ENCODE peak calls at places on chromosomes 3 and 15, in five cellular contexts. Z, V, R, S and T are unnamed samples.
A peak's percentile ranks its signal among the peaks of the same experiment; 100 is the strongest.

GRCh38 chr3:150956376-150956775 is 16.2 kb downstream of the CLRN1 start:
- DNase-seq in Z (peak; percentile 12), V (no peak), R (no peak), S (no peak), T (no peak)

GRCh38 chr3:171225698-171226097 is 199.2 kb upstream of the SLC2A2 start:
- DNase-seq in Z (no peak), V (no peak), R (no peak), S (no peak), T (no peak)

GRCh38 chr3:47663630-47664240 is 85.1 kb upstream of the CSPG5 start:
- DNase-seq in Z (no peak), V (peak; percentile 12), R (no peak), S (no peak), T (no peak)

GRCh38 chr3:137988982-137989381 is 21.0 kb upstream of the CLDN18 start:
- DNase-seq in Z (peak; percentile 61), V (no peak), R (no peak), S (no peak), T (no peak)

GRCh38 chr15:23565395-23566069 is at the start of gene MKRN3:
- DNase-seq in Z (no peak), V (no peak), R (no peak), S (no peak), T (peak; percentile 88)

GRCh38 chr15:39646425-39646824 is 65.5 kb downstream of the THBS1 start:
- DNase-seq in Z (no peak), V (no peak), R (no peak), S (no peak), T (no peak)

GRCh38 chr3:190825389-190826016 is 37.0 kb downstream of the GMNC start:
- DNase-seq in Z (no peak), V (no peak), R (no peak), S (no peak), T (no peak)

GRCh38 chr15:69609776-69610175 is 157.2 kb downstream of the RPLP1 start:
- DNase-seq in Z (no peak), V (no peak), R (no peak), S (no peak), T (no peak)

GRCh38 chr15:85000189-85000864 is 18.7 kb downstream of the PDE8A start:
- DNase-seq in Z (no peak), V (no peak), R (no peak), S (no peak), T (no peak)

GRCh38 chr15:39738998-39739397 is 43.6 kb downstream of the FSIP1 start:
- DNase-seq in Z (no peak), V (no peak), R (no peak), S (no peak), T (no peak)

GRCh38 chr3:120172070-120172469 is 77.8 kb upstream of the GSK3B start:
- DNase-seq in Z (no peak), V (no peak), R (no peak), S (no peak), T (no peak)

GRCh38 chr3:11641683-11642407 is 1.9 kb downstream of the VGLL4 start:
- DNase-seq in Z (no peak), V (peak; percentile 51), R (no peak), S (no peak), T (no peak)

GRCh38 chr3:45987368-45988099 is 8.1 kb downstream of the FYCO1 start:
- DNase-seq in Z (no peak), V (no peak), R (no peak), S (peak; percentile 70), T (no peak)

GRCh38 chr15:68199340-68199739 is 5.8 kb downstream of the CALML4 start:
- DNase-seq in Z (no peak), V (no peak), R (peak; percentile 35), S (no peak), T (no peak)

GRCh38 chr3:52333869-52334557 is 17.9 kb downstream of the DNAH1 start:
- DNase-seq in Z (peak; percentile 24), V (no peak), R (no peak), S (no peak), T (no peak)

GRCh38 chr15:58666957-58667356 is 82.5 kb downstream of the ADAM10 start:
- DNase-seq in Z (no peak), V (peak; percentile 48), R (no peak), S (no peak), T (no peak)

GRCh38 chr3:101312545-101312944 is 7.8 kb downstream of the IMPG2 start:
- DNase-seq in Z (no peak), V (no peak), R (no peak), S (no peak), T (no peak)

GRCh38 chr3:16916840-16917239 is 32.1 kb downstream of the PLCL2 start:
- DNase-seq in Z (no peak), V (no peak), R (no peak), S (no peak), T (no peak)

GRCh38 chr3:127791221-127791913 is 30.9 kb downstream of the MGLL start:
- DNase-seq in Z (peak; percentile 75), V (peak; percentile 67), R (peak; percentile 75), S (no peak), T (peak; percentile 72)
- TF ChIP-seq CTCF in Z (peak; percentile 36), V (peak; percentile 57), R (peak; percentile 59), S (no peak), T (no peak)

DNA sequence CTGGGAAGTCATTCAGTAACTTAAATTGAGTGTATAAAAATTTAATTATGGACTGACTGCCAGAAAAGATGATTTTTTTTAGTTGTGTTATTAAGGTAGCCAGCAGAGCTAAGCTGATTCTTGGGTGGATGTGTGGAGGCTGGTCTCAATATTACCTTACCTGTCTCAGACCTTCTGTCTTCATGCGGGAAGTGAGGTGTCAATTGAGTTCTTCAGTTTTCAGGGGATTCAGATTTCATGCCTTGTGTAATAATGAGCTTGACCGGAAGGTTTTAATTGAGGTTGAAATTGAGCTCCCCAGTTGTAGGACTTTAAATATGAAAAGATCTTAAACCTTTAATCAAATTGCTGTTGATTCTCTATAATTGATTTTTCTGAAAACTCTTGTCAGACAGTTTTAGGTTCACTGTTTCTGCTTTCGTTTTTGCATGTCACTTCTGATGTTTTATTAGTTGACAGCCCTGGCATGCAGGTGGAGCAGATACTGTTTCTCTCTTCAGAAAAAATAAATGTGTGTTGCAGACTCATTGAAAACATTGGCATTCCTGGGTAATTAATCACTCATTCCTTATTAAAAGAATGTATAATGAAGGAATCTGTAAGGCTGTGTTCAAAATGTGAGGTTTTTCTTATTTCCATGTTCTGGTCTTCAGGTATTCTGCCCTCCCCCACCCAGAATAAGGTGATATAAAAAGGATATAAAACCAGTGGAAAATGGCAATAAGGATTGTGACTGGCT is 54.5 kb downstream of the PSMD6 start:
- DNase-seq in Z (no peak), V (no peak), R (no peak), S (no peak), T (no peak)
- H3K4me3 ChIP-seq in Z (no peak overlapping the region), V (peak overlapping the region; percentile 10), R (peak overlapping the region; percentile 33), S (peak overlapping the region; percentile 50), T (peak overlapping the region; percentile 25)

DNA sequence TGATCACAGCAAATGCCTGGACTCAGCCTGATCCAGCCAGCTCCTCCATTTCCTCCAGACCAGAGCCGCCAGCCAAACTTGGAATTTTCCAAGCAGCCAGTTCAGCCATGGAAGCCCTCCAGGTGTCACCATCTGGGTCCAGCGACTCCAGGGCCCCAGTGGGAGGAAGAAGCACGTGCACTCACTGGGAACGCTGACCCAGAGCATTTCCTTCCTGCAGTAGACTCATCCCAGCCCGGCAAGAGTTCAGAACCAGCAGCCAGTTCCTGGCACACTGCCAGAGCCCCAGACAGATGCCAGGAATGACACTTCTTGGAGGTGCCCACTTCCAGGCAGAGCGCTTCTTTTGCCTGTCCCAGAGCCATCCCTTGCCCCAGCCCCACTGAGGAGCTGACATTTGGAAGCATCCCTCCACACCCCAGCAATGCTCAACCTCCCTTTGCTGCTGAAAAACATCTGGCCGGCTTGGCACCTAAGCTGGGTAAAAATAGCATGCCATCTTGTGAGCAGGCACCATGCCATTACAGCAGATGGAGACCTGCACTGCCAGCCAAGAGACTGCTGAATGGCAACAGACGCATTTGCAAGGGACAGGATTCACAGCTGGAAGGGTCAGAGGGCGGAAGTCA is 460.3 kb upstream of the PROK2 start:
- DNase-seq in Z (peak; percentile 12), V (no peak), R (no peak), S (peak; percentile 86), T (no peak)
- H3K27me3 ChIP-seq in Z (peaks cover 4% of the 10 kb centered on the region), V (no peaks in the 10 kb centered on the region), R (no peaks in the 10 kb centered on the region), S (no peaks in the 10 kb centered on the region), T (no peaks in the 10 kb centered on the region)

GRCh38 chr15:81725590-81725989 is 320.2 kb downstream of the MEX3B start:
- DNase-seq in Z (no peak), V (peak; percentile 26), R (no peak), S (no peak), T (no peak)
- TF ChIP-seq CTCF in Z (no peak), V (no peak), R (no peak), S (no peak), T (no peak)

GRCh38 chr3:62277470-62277869 is 95.9 kb downstream of the FEZF2 start:
- DNase-seq in Z (no peak), V (no peak), R (no peak), S (no peak), T (no peak)
- H3K4me3 ChIP-seq in Z (no peak overlapping the region), V (no peak overlapping the region), R (no peak overlapping the region), S (no peak overlapping the region), T (no peak overlapping the region)

GRCh38 chr15:28084547-28084946 is 14.6 kb downstream of the OCA2 start:
- DNase-seq in Z (no peak), V (no peak), R (no peak), S (no peak), T (no peak)
- H3K27me3 ChIP-seq in Z (no peaks in the 10 kb centered on the region), V (no peaks in the 10 kb centered on the region), R (no peaks in the 10 kb centered on the region), S (no peaks in the 10 kb centered on the region), T (no peaks in the 10 kb centered on the region)

GRCh38 chr3:8988791-8989558 is 25.7 kb upstream of the RAD18 start:
- DNase-seq in Z (no peak), V (no peak), R (no peak), S (no peak), T (no peak)

GRCh38 chr3:8987673-8988655 is 24.7 kb upstream of the RAD18 start:
- DNase-seq in Z (peak; percentile 82), V (peak; percentile 91), R (peak; percentile 73), S (peak; percentile 68), T (no peak)

GRCh38 chr3:8992199-8992598 is 28.9 kb upstream of the RAD18 start:
- DNase-seq in Z (no peak), V (no peak), R (no peak), S (no peak), T (no peak)

GRCh38 chr3:8992854-8993253 is 29.6 kb upstream of the RAD18 start:
- DNase-seq in Z (no peak), V (no peak), R (no peak), S (no peak), T (no peak)

GRCh38 chr3:8990266-8991215 is 27.3 kb upstream of the RAD18 start:
- DNase-seq in Z (peak; percentile 68), V (no peak), R (no peak), S (no peak), T (no peak)
- TF ChIP-seq CTCF in Z (no peak), V (no peak), R (no peak), S (no peak), T (no peak)